ENCODE peak calls at places on chromosome 1, in six cellular contexts. E, I, J, M, O and K are unnamed samples. For H3K4me1, the result is how much of the 10 kb centered on the place peaks cover.

GRCh38 chr1:89673251-89673650 is 40.3 kb downstream of the LRRC8C start:
- DNase-seq in E (no peak), J (no peak), M (no peak), I (no peak), O (no peak), K (no peak)

GRCh38 chr1:246219508-246220030 is 287.5 kb downstream of the SMYD3 start:
- DNase-seq in I (no peak), E (peak), J (peak), M (peak), O (peak), K (peak)

GRCh38 chr1:233477359-233477758 is 136.5 kb upstream of the KCNK1 start:
- DNase-seq in I (no peak), M (no peak), E (no peak), O (no peak), J (peak), K (no peak)

GRCh38 chr1:151013518-151013917 is 5.3 kb downstream of the PRUNE1 start:
- DNase-seq in I (peak), O (no peak), E (no peak), M (peak), J (no peak), K (no peak)

GRCh38 chr1:246396322-246396721 is 110.8 kb downstream of the SMYD3 start:
- DNase-seq in E (no peak), M (no peak), I (no peak), O (no peak), J (no peak), K (no peak)

GRCh38 chr1:77538956-77539509 is 143.4 kb downstream of the ZZZ3 start:
- DNase-seq in E (no peak), J (peak), I (no peak), M (peak), O (no peak), K (no peak)

GRCh38 chr1:241627453-241628329 is 12.5 kb downstream of the CHML start:
- DNase-seq in J (peak), E (no peak), O (peak), M (peak), I (peak), K (no peak)

GRCh38 chr1:209486861-209487260 is 96.7 kb upstream of the CAMK1G start:
- DNase-seq in J (peak), E (no peak), O (no peak), M (peak), I (no peak), K (no peak)

GRCh38 chr1:155166373-155167165 is 6.5 kb downstream of the KRTCAP2 start:
- DNase-seq in I (peak), M (no peak), O (no peak), E (peak), J (no peak), K (peak)

GRCh38 chr1:230495891-230496385 is 69.8 kb upstream of the PGBD5 start:
- DNase-seq in M (no peak), O (peak), I (no peak), E (no peak), J (peak), K (no peak)

GRCh38 chr1:165815725-165816124 is 11.7 kb upstream of the UCK2 start:
- DNase-seq in E (no peak), M (peak), I (no peak), J (peak), O (no peak), K (no peak)

GRCh38 chr1:14659913-14660312 is 61.4 kb downstream of the KAZN start:
- DNase-seq in E (no peak), J (no peak), O (no peak), I (no peak), M (no peak), K (no peak)

GRCh38 chr1:1178794-1179331 is 5.2 kb downstream of the TTLL10 start:
- DNase-seq in J (no peak), M (no peak), E (peak), O (no peak), I (no peak), K (peak)

GRCh38 chr1:156226116-156226538 is 13.3 kb downstream of the PMF1 start:
- DNase-seq in I (no peak), E (no peak), J (no peak), O (peak), M (no peak), K (no peak)

GRCh38 chr1:186566140-186566850 is 105.4 kb upstream of the PDC start:
- DNase-seq in E (no peak), M (peak), I (no peak), J (peak), O (no peak), K (no peak)

GRCh38 chr1:173270243-173270642 is 63.1 kb upstream of the TNFSF4 start:
- DNase-seq in I (no peak), M (no peak), E (no peak), O (no peak), J (peak), K (no peak)

GRCh38 chr1:198563578-198563977 is 23.1 kb upstream of the ATP6V1G3 start:
- DNase-seq in M (peak), I (no peak), E (no peak), J (peak), O (no peak), K (no peak)

GRCh38 chr1:51898090-51898734 is 19.7 kb upstream of the NRDC start:
- DNase-seq in I (no peak), M (peak), O (no peak), E (no peak), J (peak), K (no peak)

GRCh38 chr1:8238141-8239038 is 79.5 kb upstream of the SLC45A1 start:
- DNase-seq in I (peak), M (peak), O (no peak), E (no peak), J (peak), K (no peak)

GRCh38 chr1:247415423-247416361 is at the start of gene NLRP3:
- DNase-seq in J (peak), O (no peak), E (peak), M (no peak), I (no peak), K (peak)

GRCh38 chr1:27109103-27109822 is 45.7 kb downstream of the SLC9A1 start:
- DNase-seq in E (peak), O (no peak), I (peak), M (no peak), J (peak), K (peak)

GRCh38 chr1:198619375-198620140 is 19.3 kb upstream of the PTPRC start:
- DNase-seq in J (no peak), E (no peak), O (no peak), I (no peak), M (no peak), K (no peak)

GRCh38 chr1:222048030-222048632 is 306.2 kb upstream of the DUSP10 start:
- DNase-seq in E (no peak), O (no peak), I (no peak), M (peak), J (peak), K (no peak)

GRCh38 chr1:226606311-226607267 is 58.0 kb downstream of the STUM start:
- DNase-seq in I (no peak), M (no peak), O (no peak), E (peak), J (no peak), K (peak)

GRCh38 chr1:25690396-25690956 is 73.9 kb downstream of the MAN1C1 start:
- DNase-seq in O (no peak), E (no peak), I (no peak), J (no peak), M (no peak), K (no peak)

GRCh38 chr1:212669102-212669501 is 30.5 kb downstream of the BATF3 start:
- DNase-seq in O (peak), J (peak), M (peak), I (no peak), E (peak), K (peak)

GRCh38 chr1:27000092-27000816 is 6.8 kb downstream of the TRNP1 start:
- DNase-seq in O (no peak), J (no peak), E (no peak), I (no peak), M (no peak), K (peak)

GRCh38 chr1:108049083-108049819 is 84.3 kb upstream of the VAV3 start:
- DNase-seq in M (peak), E (peak), O (no peak), I (no peak), J (peak), K (peak)

GRCh38 chr1:3746389-3746783 is 5.9 kb upstream of the CCDC27 start:
- DNase-seq in J (peak), M (peak), O (no peak), I (no peak), E (peak), K (peak)

GRCh38 chr1:46719689-46720088 is 775 bp upstream of the EFCAB14 start:
- DNase-seq in E (peak), J (peak), M (no peak), O (no peak), I (peak), K (no peak)

GRCh38 chr1:45802343-45803298 is 791 bp upstream of the MAST2 start:
- DNase-seq in E (peak), O (peak), J (peak), I (peak), M (peak), K (peak)

GRCh38 chr1:93136445-93136844 is 43.8 kb downstream of the TMED5 start:
- DNase-seq in O (no peak), J (no peak), E (no peak), I (no peak), M (no peak), K (no peak)

GRCh38 chr1:37465596-37466517 is 8.5 kb upstream of the ZC3H12A start:
- DNase-seq in J (no peak), M (peak), I (no peak), O (peak), E (no peak), K (no peak)

GRCh38 chr1:39672551-39672947 is 642 bp upstream of the NT5C1A start:
- DNase-seq in J (no peak), O (peak), E (peak), I (no peak), M (no peak), K (peak)
- TF ChIP-seq CTCF in J (peak), O (peak), E (peak), I (peak), M (peak), K (peak)

GRCh38 chr1:54475357-54476230 is 69.4 kb upstream of the SSBP3 start:
- DNase-seq in O (no peak), E (peak), I (no peak), J (no peak), M (no peak), K (peak)

GRCh38 chr1:54479251-54479650 is 68.8 kb upstream of the ACOT11 start:
- DNase-seq in M (no peak), O (no peak), I (no peak), J (no peak), E (no peak), K (no peak)

GRCh38 chr1:54476231-54477109 is 70.3 kb upstream of the SSBP3 start:
- DNase-seq in I (no peak), E (no peak), J (no peak), M (no peak), O (no peak), K (peak)

GRCh38 chr1:54474500-54475235 is 68.5 kb upstream of the SSBP3 start:
- DNase-seq in M (no peak), E (peak), O (no peak), I (peak), J (no peak), K (peak)

DNA sequence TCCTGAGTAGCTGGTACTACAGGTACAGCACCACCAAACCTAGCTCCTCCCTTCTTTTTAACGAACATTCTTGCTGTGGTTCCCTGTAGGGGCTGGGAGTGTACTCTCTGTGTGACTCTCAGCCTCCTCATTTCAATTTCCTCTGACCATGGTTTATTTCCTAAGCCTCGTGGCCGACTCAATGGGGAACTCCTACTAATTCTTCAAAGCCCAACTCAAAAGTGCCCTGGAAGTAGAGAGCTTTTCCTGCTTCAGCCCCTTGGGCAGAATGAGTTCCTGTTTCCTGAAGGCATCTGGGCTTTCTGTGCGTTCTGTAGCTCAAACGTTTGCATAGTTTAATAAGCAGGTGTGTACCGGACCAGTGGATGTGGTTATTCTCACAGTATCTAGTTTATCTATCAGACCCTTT is 70.9 kb upstream of the ACOT11 start:
- DNase-seq in O (no peak), E (no peak), M (no peak), J (no peak), I (no peak), K (no peak)
- H3K4me1 ChIP-seq in O (under half), E (under half), M (under half), J (under half), I (under half), K (under half)

DNA sequence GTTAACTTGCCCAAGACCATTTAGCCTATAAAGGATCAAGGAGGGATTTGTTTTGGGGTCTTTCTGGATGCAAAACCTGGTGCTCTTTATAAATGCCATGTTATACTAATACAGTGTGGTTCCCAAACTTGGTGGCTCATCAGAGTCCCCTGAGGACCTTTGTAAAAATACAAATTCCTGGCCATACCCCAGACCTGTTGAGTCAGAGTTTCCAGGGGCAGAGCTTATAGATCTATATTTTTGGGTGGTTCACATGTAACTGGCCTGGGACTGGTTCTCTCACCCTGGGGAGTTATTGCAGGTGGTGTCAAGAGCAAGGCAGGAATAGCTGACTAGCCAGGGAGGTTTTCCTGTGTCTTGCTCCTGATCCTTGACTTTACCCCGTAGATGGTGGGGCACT is 136.9 kb upstream of the HNRNPU start:
- DNase-seq in M (no peak), E (no peak), I (no peak), O (no peak), J (peak), K (no peak)
- H3K9ac ChIP-seq in M (no peak), E (no peak), I (no peak), O (no peak), J (no peak), K (no peak)

DNA sequence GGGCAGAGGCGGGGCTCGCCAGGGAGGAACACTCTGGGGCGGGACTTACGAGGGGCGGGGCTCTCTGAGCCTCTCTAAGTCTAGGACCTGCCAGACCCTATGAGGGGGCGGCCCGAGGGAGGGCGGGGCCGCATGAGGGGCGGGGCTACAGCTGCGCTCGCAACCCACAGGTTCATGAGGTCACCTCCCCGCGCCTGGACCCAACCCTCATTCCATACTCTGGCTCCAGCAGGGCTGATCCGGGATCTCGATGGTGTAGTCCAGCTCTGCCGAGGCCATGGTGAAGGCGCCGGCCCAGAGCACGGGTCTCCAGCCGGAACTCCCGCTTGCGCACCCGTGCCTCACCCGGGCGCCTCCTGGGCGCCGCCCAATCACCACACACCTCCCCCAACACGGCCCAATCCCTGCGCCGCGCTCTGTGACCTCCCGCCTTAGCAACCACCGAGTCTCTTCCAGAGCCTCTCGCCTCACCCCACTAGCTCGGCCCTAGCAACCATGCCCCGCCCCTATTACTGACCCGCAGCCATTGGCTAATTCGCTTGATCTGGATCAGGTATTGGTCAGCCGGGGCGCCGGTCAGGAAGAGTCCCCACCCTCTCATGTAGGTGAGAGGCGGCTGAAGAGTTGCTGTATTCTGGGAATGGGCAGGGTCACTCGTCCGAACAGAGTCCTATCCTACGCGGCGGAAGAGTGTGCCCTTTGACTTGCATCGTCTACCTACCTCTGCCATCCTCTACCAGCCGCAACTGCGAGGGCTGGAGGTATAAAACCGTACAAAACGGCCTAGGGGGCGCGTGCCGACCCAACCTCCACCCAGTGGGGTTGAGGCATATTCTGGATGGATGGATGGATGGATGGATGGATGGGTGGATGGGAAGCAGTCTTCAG is at the start of the genes ARMH1 and TMEM53:
- DNase-seq in E (peak), M (peak), I (peak), O (peak), J (peak), K (peak)
- TF ChIP-seq CTCF in E (no peak), M (no peak), I (no peak), O (no peak), J (peak), K (no peak)

GRCh38 chr1:117610036-117610435 is 4.2 kb downstream of the TENT5C start:
- DNase-seq in J (no peak), O (no peak), E (no peak), I (no peak), M (no peak), K (peak)
- H3K4me1 ChIP-seq in J (under half), O (under half), E (under half), I (under half), M (under half), K (under half)

GRCh38 chr1:32764826-32765545 is 52.2 kb downstream of the YARS1 start:
- DNase-seq in E (no peak), M (no peak), J (no peak), O (no peak), I (peak), K (peak)
- H3K9ac ChIP-seq in E (no peak), M (no peak), J (no peak), O (no peak), I (no peak), K (no peak)

DNA sequence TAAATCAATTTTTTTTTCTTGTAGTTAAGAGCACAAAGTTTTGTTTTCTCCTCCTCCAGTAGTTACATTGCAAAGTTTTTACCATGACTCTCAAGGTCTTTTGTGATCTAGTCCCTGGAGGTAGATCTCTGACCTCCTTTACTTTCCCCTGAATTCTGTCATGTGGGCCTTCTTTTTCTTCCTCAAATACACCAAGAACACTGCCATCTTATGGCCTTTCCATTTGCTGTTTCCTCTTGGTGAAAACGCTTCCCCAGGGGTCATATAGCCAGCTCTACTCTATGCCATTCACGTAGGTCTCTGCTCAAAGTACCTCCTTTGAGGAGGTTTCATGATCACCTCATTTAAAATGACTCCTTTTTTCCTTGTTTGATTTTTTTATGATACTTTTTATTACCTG is 2.7 kb downstream of the DDX20 start:
- DNase-seq in E (no peak), J (peak), O (no peak), M (no peak), I (no peak), K (no peak)
- TF ChIP-seq CTCF in E (peak), J (peak), O (no peak), M (peak), I (peak), K (peak)

DNA sequence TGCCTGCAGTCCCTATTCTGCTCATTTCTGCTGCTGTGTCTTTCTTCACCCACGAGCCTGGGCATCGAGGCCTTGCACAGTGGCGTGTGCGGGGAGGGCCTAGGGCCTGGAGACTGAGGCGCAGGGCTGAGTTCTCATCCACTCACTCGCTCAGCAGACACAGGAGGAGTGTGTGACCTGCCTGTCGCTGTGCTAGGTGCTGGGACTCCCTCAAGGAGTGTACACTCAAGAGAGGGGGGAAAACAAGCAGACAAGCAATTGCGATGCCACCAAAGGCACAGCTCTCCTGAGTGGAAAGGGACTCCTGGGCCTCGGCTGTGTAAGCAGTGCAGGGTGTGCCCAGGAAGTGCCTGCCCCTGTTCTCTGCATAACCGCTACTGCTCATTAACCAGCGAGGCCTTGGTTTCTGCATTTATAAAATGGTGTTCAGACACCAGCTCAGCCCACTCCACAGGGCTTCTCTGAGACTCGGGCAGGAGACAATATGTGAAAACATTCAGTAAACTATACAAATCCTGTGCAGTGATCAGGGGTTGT is 4.2 kb downstream of the RD3 start:
- DNase-seq in E (no peak), I (no peak), O (no peak), J (no peak), M (no peak), K (no peak)
- H3K4me1 ChIP-seq in E (under half), I (under half), O (under half), J (under half), M (under half), K (under half)

DNA sequence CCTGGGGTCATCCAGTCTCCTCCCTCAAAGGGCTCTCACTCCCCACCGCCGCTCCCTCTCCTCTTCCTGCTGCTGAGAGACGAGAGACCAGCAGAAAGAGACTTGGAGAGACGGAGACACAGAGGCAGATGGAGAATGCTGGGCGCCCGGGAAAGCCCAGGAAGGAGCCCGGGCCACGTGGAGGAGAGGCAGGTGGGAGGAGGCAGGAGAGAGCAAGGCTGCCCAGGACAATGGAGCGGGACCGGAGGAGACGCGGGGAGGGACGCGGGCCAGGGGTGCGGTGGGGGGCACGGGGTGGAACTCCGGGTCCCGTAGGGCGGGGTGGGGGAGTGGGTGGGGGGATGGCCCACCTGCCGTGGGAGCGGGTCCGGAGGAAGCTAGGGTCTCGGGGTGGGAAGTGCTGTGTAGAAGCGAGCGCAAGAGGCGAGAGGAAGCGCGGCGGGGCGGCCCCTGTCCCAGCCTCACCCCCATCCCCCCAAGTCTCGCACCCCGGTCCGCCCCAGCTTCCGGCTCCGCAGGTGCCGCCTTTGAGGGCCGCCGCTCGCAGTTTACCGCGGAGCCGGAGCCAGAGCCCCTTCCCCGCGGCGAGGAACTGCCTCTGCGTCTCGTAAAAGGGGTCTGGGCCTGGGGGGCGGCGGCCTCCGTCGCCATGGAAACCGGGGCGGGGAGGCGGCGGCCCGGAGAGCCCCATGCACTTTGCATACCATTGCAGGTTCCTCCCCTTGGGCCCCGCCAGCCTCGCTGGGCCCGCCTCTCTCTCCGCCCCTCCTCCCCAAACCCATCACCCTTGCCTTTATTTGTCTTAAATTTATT is 11.7 kb upstream of the EPHA2 start:
- DNase-seq in J (peak), O (peak), E (peak), M (no peak), I (peak), K (peak)
- H3K9ac ChIP-seq in J (peak), O (peak), E (peak), M (peak), I (peak), K (peak)